ENCODE peak calls at places on chromosomes 5 and 9, in four cellular contexts. One of them, this sample, is unnamed.
A peak's percentile ranks its signal among the peaks of the same experiment; 100 is the strongest.

GRCh38 chr5:121171834-121172233 is 679.8 kb upstream of the FTMT start:
- DNase-seq in lower leg skin: no peak
- DNase-seq in A549: no peak
- DNase-seq in fibroblast of lung: peak; percentile 2
- DNase-seq in this sample: no peak

GRCh38 chr5:52985306-52985705 is 3.8 kb upstream of the ITGA2 start:
- DNase-seq in A549: no peak
- DNase-seq in fibroblast of lung: no peak
- DNase-seq in lower leg skin: no peak
- DNase-seq in this sample: no peak

GRCh38 chr9:135137398-135137832 is 49.9 kb downstream of the OLFM1 start:
- DNase-seq in A549: no peak
- DNase-seq in lower leg skin: no peak
- DNase-seq in fibroblast of lung: peak; percentile 12
- DNase-seq in this sample: no peak

GRCh38 chr9:17631396-17631795 is 52.5 kb downstream of the SH3GL2 start:
- DNase-seq in A549: no peak
- DNase-seq in fibroblast of lung: peak; percentile 42
- DNase-seq in lower leg skin: no peak
- DNase-seq in this sample: no peak

GRCh38 chr5:179572386-179572785 is 22.0 kb downstream of the RUFY1 start:
- DNase-seq in A549: no peak
- DNase-seq in lower leg skin: no peak
- DNase-seq in fibroblast of lung: no peak
- DNase-seq in this sample: no peak

GRCh38 chr5:73748510-73749410 is 122.8 kb downstream of the ARHGEF28 start:
- DNase-seq in fibroblast of lung: peak; percentile 65
- DNase-seq in lower leg skin: no peak
- DNase-seq in A549: no peak
- DNase-seq in this sample: no peak

GRCh38 chr9:73039253-73039915 is 86.5 kb upstream of the ALDH1A1 start:
- DNase-seq in fibroblast of lung: peak; percentile 55
- DNase-seq in lower leg skin: peak; percentile 77
- DNase-seq in A549: no peak
- DNase-seq in this sample: no peak

GRCh38 chr5:123636006-123636405 is 124.0 kb downstream of the CSNK1G3 start:
- DNase-seq in A549: no peak
- DNase-seq in lower leg skin: no peak
- DNase-seq in fibroblast of lung: no peak
- DNase-seq in this sample: no peak

GRCh38 chr9:12753931-12754330 is 20.9 kb upstream of the LURAP1L start:
- DNase-seq in lower leg skin: no peak
- DNase-seq in fibroblast of lung: no peak
- DNase-seq in A549: no peak
- DNase-seq in this sample: no peak

GRCh38 chr9:116162241-116162781 is 8.7 kb downstream of the PAPPA start:
- DNase-seq in A549: no peak
- DNase-seq in fibroblast of lung: no peak
- DNase-seq in lower leg skin: no peak
- DNase-seq in this sample: no peak

GRCh38 chr9:3181049-3181953 is 337.4 kb upstream of the PUM3 start:
- DNase-seq in lower leg skin: no peak
- DNase-seq in fibroblast of lung: peak; percentile 18
- DNase-seq in A549: peak; percentile 8
- DNase-seq in this sample: no peak

DNA sequence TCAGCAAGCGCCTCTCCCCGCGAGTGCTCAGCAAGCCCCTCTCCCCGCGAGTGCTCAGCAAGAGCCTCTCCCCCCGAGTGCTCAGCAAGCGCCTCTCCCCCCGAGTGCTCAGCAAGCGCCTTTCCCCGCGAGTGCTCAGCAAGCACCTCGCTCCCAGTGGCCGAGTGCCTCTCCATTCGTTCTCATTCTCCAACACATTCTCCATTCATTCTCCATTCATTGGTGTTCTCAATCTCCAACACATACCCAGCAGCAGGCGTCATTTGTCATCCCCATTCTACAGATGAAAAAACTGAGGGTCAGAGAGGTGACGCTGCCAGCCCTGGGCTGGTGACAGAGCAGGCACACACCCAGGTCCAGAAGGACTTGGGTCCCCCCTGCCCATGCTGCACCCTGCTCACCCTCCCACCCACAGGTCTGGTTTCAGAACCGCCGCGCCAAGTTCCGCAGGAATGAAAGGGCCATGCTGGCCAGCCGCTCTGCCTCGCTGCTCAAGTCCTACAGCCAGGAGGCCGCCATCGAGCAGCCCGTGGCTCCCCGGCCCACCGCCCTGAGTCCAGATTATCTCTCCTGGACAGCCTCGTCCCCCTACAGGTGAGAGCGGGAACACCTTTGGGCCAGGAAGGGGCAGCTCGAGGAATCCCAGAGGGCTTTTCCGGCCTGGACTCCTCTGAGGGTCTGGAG is 32.5 kb downstream of the PTGES start:
- DNase-seq in fibroblast of lung: no peak
- DNase-seq in lower leg skin: no peak
- DNase-seq in A549: peak; percentile 55
- DNase-seq in this sample: no peak
- TF ChIP-seq CTCF in fibroblast of lung: no peak
- TF ChIP-seq CTCF in lower leg skin: no peak
- TF ChIP-seq CTCF in A549: no peak
- TF ChIP-seq CTCF in this sample: no peak

GRCh38 chr9:92634712-92635605 is 35.0 kb downstream of the IPPK start:
- DNase-seq in A549: peak; percentile 92
- DNase-seq in lower leg skin: peak; percentile 61
- DNase-seq in fibroblast of lung: peak; percentile 53
- DNase-seq in this sample: peak; percentile 54

GRCh38 chr9:92637886-92638620 is 31.9 kb downstream of the IPPK start:
- DNase-seq in lower leg skin: no peak
- DNase-seq in fibroblast of lung: no peak
- DNase-seq in A549: no peak
- DNase-seq in this sample: no peak

GRCh38 chr9:92635760-92636159 is 34.2 kb downstream of the IPPK start:
- DNase-seq in fibroblast of lung: no peak
- DNase-seq in lower leg skin: no peak
- DNase-seq in A549: no peak
- DNase-seq in this sample: no peak

GRCh38 chr9:92637331-92637730 is 32.6 kb downstream of the IPPK start:
- DNase-seq in lower leg skin: no peak
- DNase-seq in A549: no peak
- DNase-seq in fibroblast of lung: no peak
- DNase-seq in this sample: no peak

DNA sequence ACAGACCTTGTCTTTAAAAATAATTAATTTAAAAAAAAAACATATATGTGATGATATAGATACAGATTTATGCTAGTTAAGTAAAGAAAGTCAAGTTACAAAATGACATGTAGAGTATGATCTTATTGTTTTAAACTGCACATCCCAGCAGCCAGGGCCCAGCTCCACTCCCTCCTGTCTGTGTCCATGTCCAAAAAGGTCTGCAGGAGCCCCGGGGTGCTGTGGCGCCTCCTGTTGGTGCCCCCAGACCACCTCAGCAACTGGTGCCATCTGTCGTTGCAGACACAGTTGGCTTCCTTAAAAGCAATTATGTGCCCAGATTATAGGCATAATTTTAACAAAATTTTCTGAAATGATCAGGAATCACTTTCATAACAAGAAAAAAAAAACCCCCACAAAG is 33.3 kb downstream of the IPPK start:
- DNase-seq in lower leg skin: no peak
- DNase-seq in fibroblast of lung: no peak
- DNase-seq in A549: no peak
- DNase-seq in this sample: no peak
- TF ChIP-seq CTCF in lower leg skin: no peak
- TF ChIP-seq CTCF in fibroblast of lung: peak; percentile 12
- TF ChIP-seq CTCF in A549: no peak
- TF ChIP-seq CTCF in this sample: no peak

GRCh38 chr5:78799254-78800017 is 150.9 kb upstream of the LHFPL2 start:
- DNase-seq in A549: no peak
- DNase-seq in lower leg skin: no peak
- DNase-seq in fibroblast of lung: peak; percentile 81
- DNase-seq in this sample: no peak
- TF ChIP-seq CTCF in A549: peak; percentile 25
- TF ChIP-seq CTCF in lower leg skin: no peak
- TF ChIP-seq CTCF in fibroblast of lung: peak; percentile 38
- TF ChIP-seq CTCF in this sample: peak; percentile 35

DNA sequence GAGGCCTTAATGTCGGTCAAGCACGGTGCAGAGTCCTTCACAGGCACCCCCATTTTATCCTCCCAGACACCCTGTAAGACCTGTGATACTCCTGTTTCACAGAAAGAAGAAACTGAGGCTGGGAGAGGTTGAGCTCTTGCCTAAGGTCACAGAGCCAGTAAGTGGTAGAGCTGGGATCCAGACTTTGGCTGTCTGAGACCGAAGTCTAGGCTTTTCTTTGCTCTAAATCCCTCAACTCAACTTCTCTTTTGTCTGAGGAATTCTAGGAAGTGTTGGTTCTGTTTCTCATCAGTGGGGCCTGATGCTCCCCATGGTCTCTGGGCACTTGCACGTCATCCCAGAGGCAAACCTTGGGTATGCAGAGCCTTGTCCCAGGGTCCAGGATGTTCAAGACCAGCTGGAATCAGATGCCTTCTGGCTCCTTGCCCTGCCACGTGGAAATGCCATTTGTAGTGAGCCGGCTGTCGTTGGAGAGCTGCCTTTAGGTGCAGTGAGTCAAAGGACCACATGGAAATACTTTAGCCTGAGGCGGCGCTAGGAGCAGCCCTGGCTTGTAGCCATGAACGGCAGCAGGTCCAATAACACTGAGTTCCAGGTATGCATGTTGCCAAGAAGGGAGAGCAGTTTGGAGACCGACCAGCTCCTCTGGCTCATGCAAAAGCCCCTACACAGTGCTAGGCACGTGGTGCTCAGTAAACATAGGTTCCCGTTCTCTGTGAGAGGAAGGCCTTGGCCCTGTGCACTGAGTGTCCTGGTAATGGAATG is 9.2 kb downstream of the DCANP1 start:
- DNase-seq in A549: no peak
- DNase-seq in lower leg skin: peak; percentile 14
- DNase-seq in fibroblast of lung: peak; percentile 94
- DNase-seq in this sample: peak; percentile 86
- TF ChIP-seq CTCF in A549: no peak
- TF ChIP-seq CTCF in lower leg skin: no peak
- TF ChIP-seq CTCF in fibroblast of lung: no peak
- TF ChIP-seq CTCF in this sample: no peak

GRCh38 chr5:24747327-24747726 is 102.5 kb upstream of the CDH10 start:
- DNase-seq in A549: no peak
- DNase-seq in lower leg skin: no peak
- DNase-seq in fibroblast of lung: no peak
- DNase-seq in this sample: no peak
- TF ChIP-seq CTCF in A549: no peak
- TF ChIP-seq CTCF in lower leg skin: no peak
- TF ChIP-seq CTCF in fibroblast of lung: no peak
- TF ChIP-seq CTCF in this sample: no peak

DNA sequence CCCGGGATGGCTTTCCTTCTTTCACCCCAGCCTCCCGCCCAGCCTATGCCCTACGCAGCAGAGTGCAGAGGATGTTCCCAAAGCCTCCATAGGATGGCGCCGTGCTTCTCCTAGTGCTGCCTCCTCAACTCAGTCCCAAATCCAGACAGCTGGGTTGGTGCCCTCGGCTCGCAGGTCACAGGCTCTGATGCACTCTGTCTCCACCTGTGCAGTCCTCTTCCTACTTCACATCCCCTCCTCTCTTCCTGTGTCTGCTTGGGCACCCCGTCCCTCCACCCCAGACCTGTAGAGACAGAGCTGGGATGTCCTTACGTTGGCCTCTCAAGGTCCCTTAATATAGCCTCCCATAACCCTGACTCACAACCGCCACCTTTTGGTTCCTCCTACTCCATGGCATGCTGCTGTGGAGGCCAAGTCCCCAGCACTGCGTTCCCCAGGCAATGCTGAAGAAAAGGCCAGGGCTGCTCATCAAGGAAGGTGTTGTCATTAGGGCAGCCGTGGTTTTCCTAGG is 314.4 kb downstream of the GADD45G start:
- DNase-seq in A549: no peak
- DNase-seq in fibroblast of lung: no peak
- DNase-seq in lower leg skin: no peak
- DNase-seq in this sample: no peak
- TF ChIP-seq CTCF in A549: no peak
- TF ChIP-seq CTCF in fibroblast of lung: no peak
- TF ChIP-seq CTCF in lower leg skin: no peak
- TF ChIP-seq CTCF in this sample: no peak

DNA sequence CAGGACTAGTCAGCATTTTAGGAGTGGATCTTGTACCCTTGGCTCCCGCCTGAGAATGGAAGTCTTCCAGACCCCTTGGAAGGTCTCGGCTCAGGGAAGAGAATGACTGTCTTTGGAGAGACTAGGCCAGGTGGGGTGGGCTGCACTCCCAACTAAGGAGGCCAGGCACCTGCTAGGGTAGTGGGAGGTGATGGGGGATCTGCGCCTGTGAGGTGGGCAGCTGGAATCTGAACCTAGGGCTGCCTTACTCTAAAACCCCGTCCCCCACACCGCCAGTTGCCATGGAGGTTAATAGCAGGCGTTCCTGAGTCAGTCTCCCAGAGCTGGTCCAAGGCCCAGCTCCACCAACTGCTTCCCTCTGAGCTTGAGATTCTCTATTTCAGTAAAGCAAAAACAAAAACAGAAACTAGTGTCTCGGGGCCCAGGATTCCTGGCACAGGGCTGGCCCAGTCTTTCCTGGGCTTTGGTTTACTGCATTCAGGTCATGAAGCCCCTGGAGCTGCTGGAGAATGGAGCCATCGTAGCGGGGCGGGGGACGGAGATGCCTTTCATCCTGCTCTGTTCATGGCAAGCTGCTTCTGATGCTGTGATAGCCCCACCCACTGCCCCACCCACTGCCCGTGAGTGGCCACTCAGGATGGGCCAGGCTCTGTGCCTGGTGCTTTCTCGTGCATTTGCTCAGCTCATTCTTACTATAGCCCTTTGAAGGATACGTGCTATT is 57.5 kb downstream of the DAB2IP start:
- DNase-seq in lower leg skin: no peak
- DNase-seq in A549: no peak
- DNase-seq in fibroblast of lung: no peak
- DNase-seq in this sample: no peak
- TF ChIP-seq CTCF in lower leg skin: no peak
- TF ChIP-seq CTCF in A549: no peak
- TF ChIP-seq CTCF in fibroblast of lung: no peak
- TF ChIP-seq CTCF in this sample: no peak

GRCh38 chr5:333945-334344 is 12.4 kb downstream of the AHRR start:
- DNase-seq in A549: no peak
- DNase-seq in fibroblast of lung: no peak
- DNase-seq in lower leg skin: no peak
- DNase-seq in this sample: no peak

GRCh38 chr5:335740-336038 is 14.2 kb downstream of the AHRR start:
- DNase-seq in A549: no peak
- DNase-seq in lower leg skin: no peak
- DNase-seq in fibroblast of lung: no peak
- DNase-seq in this sample: no peak

GRCh38 chr5:332843-333242 is 11.3 kb downstream of the AHRR start:
- DNase-seq in A549: no peak
- DNase-seq in lower leg skin: no peak
- DNase-seq in fibroblast of lung: no peak
- DNase-seq in this sample: no peak

GRCh38 chr5:334903-335739 is 13.6 kb downstream of the AHRR start:
- DNase-seq in A549: no peak
- DNase-seq in lower leg skin: no peak
- DNase-seq in fibroblast of lung: no peak
- DNase-seq in this sample: no peak

GRCh38 chr5:337565-338130 is 16.1 kb downstream of the AHRR start:
- DNase-seq in fibroblast of lung: peak; percentile 42
- DNase-seq in A549: peak; percentile 77
- DNase-seq in lower leg skin: no peak
- DNase-seq in this sample: no peak
- TF ChIP-seq CTCF in fibroblast of lung: peak; percentile 69
- TF ChIP-seq CTCF in A549: peak; percentile 50
- TF ChIP-seq CTCF in lower leg skin: no peak
- TF ChIP-seq CTCF in this sample: peak; percentile 40